ENCODE peak calls at places on chromosomes 3 and 15, in nine cellular contexts. Z is ovary; J is Jurkat, Clone E6-1; Q is tibial artery; F is astrocyte of the spinal cord; A is right atrium auricular region; H is A549; S is spleen; P is WERI-Rb-1. I is an unnamed sample.
A peak's percentile ranks its signal among the peaks of the same experiment; 100 is the strongest.

GRCh38 chr15:98866503-98866902 is 141.1 kb downstream of the PGPEP1L start:
- DNase-seq in Z (no peak), J (no peak), Q (no peak), F (peak; percentile 79), A (no peak), H (no peak), S (no peak), P (no peak), I (no peak)

GRCh38 chr3:188914556-188914955 is 257.2 kb upstream of the TPRG1 start:
- DNase-seq in Z (no peak), J (no peak), Q (no peak), F (peak; percentile 64), A (no peak), H (no peak), S (no peak), P (no peak), I (peak; percentile 56)

GRCh38 chr15:69762373-69763148 is 309.9 kb downstream of the RPLP1 start:
- DNase-seq in Z (no peak), J (no peak), Q (no peak), F (no peak), A (no peak), H (no peak), S (no peak), P (peak; percentile 87), I (no peak)

GRCh38 chr3:70982274-70982673 is 601.3 kb downstream of the FOXP1 start:
- DNase-seq in Z (no peak), J (no peak), Q (no peak), F (no peak), A (no peak), H (no peak), S (no peak), P (no peak), I (no peak)

GRCh38 chr15:91202510-91202909 is 102.5 kb downstream of the SV2B start:
- DNase-seq in Z (no peak), J (no peak), Q (no peak), F (no peak), A (no peak), H (no peak), S (no peak), P (peak; percentile 39), I (no peak)

GRCh38 chr15:35379972-35380371 is 166.0 kb downstream of the DPH6 start:
- DNase-seq in Z (no peak), J (no peak), Q (no peak), F (no peak), A (no peak), H (no peak), S (no peak), P (no peak), I (no peak)

GRCh38 chr3:11331101-11331500 is 58.9 kb downstream of the ATG7 start:
- DNase-seq in Z (no peak), J (no peak), Q (no peak), F (peak; percentile 15), A (no peak), H (no peak), S (no peak), P (no peak), I (peak; percentile 37)

GRCh38 chr3:64176461-64176996 is 48.7 kb downstream of the PRICKLE2 start:
- DNase-seq in Z (no peak), J (no peak), Q (no peak), F (peak; percentile 54), A (no peak), H (no peak), S (no peak), P (no peak), I (peak; percentile 39)

GRCh38 chr3:161406594-161407555 is 35.6 kb upstream of the SPTSSB start:
- DNase-seq in Z (no peak), J (peak; percentile 55), Q (no peak), F (no peak), A (no peak), H (no peak), S (no peak), P (no peak), I (no peak)

GRCh38 chr3:28053759-28054158 is 187.7 kb upstream of the CMC1 start:
- DNase-seq in Z (no peak), J (no peak), Q (no peak), F (peak; percentile 19), A (no peak), H (peak; percentile 20), S (no peak), P (no peak), I (peak; percentile 9)

GRCh38 chr3:50260942-50261441 is 8.0 kb upstream of the SEMA3B start:
- DNase-seq in Z (peak; percentile 49), J (no peak), Q (no peak), F (no peak), A (no peak), H (no peak), S (peak; percentile 77), P (no peak), I (no peak)

GRCh38 chr3:50260027-50260941 is 8.7 kb upstream of the SEMA3B start:
- DNase-seq in Z (peak; percentile 96), J (peak; percentile 41), Q (peak; percentile 97), F (peak; percentile 91), A (peak; percentile 95), H (peak; percentile 68), S (peak; percentile 99), P (peak; percentile 92), I (peak; percentile 88)

GRCh38 chr3:50257990-50258389 is 11.0 kb upstream of the SEMA3B start:
- DNase-seq in Z (peak; percentile 28), J (no peak), Q (no peak), F (no peak), A (no peak), H (no peak), S (no peak), P (no peak), I (no peak)

GRCh38 chr3:50258979-50259378 is 10.0 kb upstream of the SEMA3B start:
- DNase-seq in Z (peak; percentile 41), J (no peak), Q (no peak), F (no peak), A (no peak), H (no peak), S (no peak), P (no peak), I (no peak)

DNA sequence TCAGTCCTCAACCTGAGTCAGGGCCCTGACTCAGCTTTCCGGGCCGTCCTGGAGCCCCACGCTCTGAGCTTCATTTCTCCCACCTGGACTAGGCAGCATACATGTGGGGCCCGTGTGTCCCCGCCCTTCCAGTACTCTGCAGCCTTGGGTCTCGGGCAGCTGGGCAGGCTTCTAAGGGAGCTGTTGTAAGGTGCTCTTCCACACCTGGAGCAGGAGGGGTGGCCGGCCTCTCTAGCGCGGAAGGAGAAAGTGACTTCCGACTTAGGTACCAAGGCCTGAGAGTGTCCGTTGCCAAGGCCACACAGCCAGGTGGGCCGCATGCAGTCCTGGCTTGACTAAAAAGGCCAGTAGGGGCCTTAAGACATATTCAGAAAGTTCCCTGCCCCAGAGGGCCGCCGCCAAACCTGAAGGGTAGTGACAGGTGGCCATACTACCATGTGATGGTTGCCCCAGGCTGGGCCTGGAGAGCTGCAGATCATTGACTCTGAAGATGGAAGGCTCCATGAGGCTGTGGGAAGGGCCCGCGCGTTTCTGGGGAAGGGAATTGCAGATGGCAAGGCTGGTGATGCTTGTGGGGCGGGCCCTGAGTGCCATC is 9.4 kb upstream of the SEMA3B start:
- DNase-seq in Z (no peak), J (no peak), Q (no peak), F (no peak), A (no peak), H (no peak), S (no peak), P (no peak), I (no peak)
- H3K4me3 ChIP-seq in Z (no peak overlapping the region), J (peak overlapping the region; percentile 25), Q (peak overlapping the region; percentile 69), F (no peak overlapping the region), A (peak overlapping the region; percentile 57), H (peak overlapping the region; percentile 85), S (no peak overlapping the region), P (peak overlapping the region; percentile 17), I (no peak overlapping the region)

GRCh38 chr3:114569186-114569585 is 275.4 kb downstream of the TIGIT start:
- DNase-seq in Z (no peak), J (no peak), Q (no peak), F (no peak), A (no peak), H (no peak), S (no peak), P (no peak), I (no peak)
- H3K4me3 ChIP-seq in Z (no peak overlapping the region), J (no peak overlapping the region), Q (no peak overlapping the region), F (no peak overlapping the region), A (no peak overlapping the region), H (no peak overlapping the region), S (no peak overlapping the region), P (no peak overlapping the region), I (no peak overlapping the region)

DNA sequence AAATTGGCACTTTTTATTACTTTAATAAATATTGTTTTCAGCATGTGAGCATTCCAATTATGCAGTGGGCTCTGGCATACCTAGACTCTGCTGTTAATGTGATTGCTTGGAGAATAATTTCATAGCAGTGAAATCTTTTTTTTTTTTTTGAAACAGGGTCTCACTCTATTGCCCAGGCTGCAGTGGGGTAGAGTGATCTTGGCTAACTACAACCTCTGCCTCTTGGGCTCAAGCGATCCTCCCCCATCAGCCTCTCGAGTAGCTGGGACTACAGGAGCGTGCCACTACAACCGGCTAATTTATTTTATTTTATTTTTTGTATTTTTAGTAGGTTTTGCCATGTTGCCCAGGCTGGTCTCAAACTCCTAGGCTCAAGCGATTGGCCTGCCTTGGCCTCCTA is 14.6 kb upstream of the CORO2B start:
- DNase-seq in Z (no peak), J (no peak), Q (no peak), F (no peak), A (no peak), H (no peak), S (peak; percentile 20), P (no peak), I (no peak)
- H3K4me3 ChIP-seq in Z (no peak overlapping the region), J (no peak overlapping the region), Q (no peak overlapping the region), F (no peak overlapping the region), A (no peak overlapping the region), H (no peak overlapping the region), S (no peak overlapping the region), P (no peak overlapping the region), I (no peak overlapping the region)

GRCh38 chr15:31267161-31268107 is 59.2 kb upstream of the KLF13 start:
- DNase-seq in Z (no peak), J (no peak), Q (peak; percentile 39), F (no peak), A (peak; percentile 44), H (no peak), S (peak; percentile 81), P (no peak), I (no peak)

GRCh38 chr15:31268108-31268501 is 58.5 kb upstream of the KLF13 start:
- DNase-seq in Z (no peak), J (no peak), Q (peak; percentile 31), F (no peak), A (peak; percentile 59), H (no peak), S (peak; percentile 70), P (no peak), I (no peak)

GRCh38 chr15:31265090-31265870 is 61.4 kb upstream of the KLF13 start:
- DNase-seq in Z (no peak), J (no peak), Q (peak; percentile 58), F (no peak), A (peak; percentile 54), H (no peak), S (peak; percentile 87), P (no peak), I (no peak)

GRCh38 chr15:31265871-31266711 is 60.5 kb upstream of the KLF13 start:
- DNase-seq in Z (no peak), J (peak; percentile 98), Q (peak; percentile 68), F (no peak), A (peak; percentile 66), H (no peak), S (peak; percentile 92), P (peak; percentile 89), I (peak; percentile 26)

DNA sequence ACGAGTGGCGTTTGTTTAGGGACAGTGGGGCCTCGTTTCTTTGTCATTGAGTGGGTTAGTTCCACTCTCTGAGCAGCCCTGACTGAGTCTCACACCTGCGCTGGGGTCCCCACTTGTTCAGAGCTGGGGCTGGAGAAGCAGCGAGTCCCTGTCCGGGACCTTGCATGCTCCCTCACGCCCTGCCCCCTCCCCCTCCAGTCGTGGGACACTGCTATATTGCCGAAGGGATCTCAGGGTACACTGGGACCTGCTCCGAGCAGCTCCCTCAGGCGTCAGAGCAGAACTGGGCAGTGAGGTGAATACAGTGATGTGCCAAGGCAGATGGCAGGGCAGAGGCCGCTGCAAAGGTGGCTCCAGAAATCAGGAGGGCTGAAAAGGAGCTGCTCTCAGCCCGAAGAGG is 59.9 kb upstream of the KLF13 start:
- DNase-seq in Z (no peak), J (no peak), Q (peak; percentile 63), F (no peak), A (peak; percentile 55), H (no peak), S (peak; percentile 89), P (no peak), I (no peak)
- H3K4me3 ChIP-seq in Z (no peak overlapping the region), J (peak overlapping the region; percentile 24), Q (no peak overlapping the region), F (no peak overlapping the region), A (no peak overlapping the region), H (no peak overlapping the region), S (no peak overlapping the region), P (no peak overlapping the region), I (no peak overlapping the region)